ENCODE peak calls at places on chromosomes 5 and 9, in six cellular contexts. C, I, W, E, P and X are unnamed samples. For H3K4me1, the result is how much of the 10 kb centered on the place peaks cover.

GRCh38 chr5:62780888-62781287 is 202.3 kb downstream of the LRRC70 start:
- DNase-seq in W (no peak), E (no peak), P (no peak), C (no peak), I (no peak), X (no peak)

GRCh38 chr9:122374885-122375420 is 4.1 kb downstream of the PTGS1 start:
- DNase-seq in I (no peak), W (peak), E (peak), C (no peak), P (peak), X (peak)

GRCh38 chr9:110936719-110937452 is 101.4 kb downstream of the LPAR1 start:
- DNase-seq in I (no peak), E (no peak), P (no peak), C (no peak), W (no peak), X (no peak)

GRCh38 chr5:133531178-133531577 is 81.2 kb downstream of the FSTL4 start:
- DNase-seq in P (no peak), E (no peak), W (no peak), I (no peak), C (no peak), X (no peak)

GRCh38 chr5:150613991-150614650 is 26.3 kb upstream of the SYNPO start:
- DNase-seq in C (no peak), I (no peak), E (no peak), P (no peak), W (no peak), X (no peak)

GRCh38 chr9:4277531-4277991 is 22.3 kb downstream of the GLIS3 start:
- DNase-seq in C (no peak), E (no peak), I (peak), W (no peak), P (no peak), X (peak)

GRCh38 chr5:145236127-145236526 is 599.0 kb downstream of the PRELID2 start:
- DNase-seq in C (no peak), I (no peak), P (no peak), E (no peak), W (no peak), X (no peak)

GRCh38 chr9:131827821-131828369 is 88.0 kb upstream of the RAPGEF1 start:
- DNase-seq in C (no peak), W (no peak), I (no peak), E (no peak), P (peak), X (no peak)

GRCh38 chr5:6465831-6466790 is 17.5 kb downstream of the UBE2QL1 start:
- DNase-seq in I (no peak), W (no peak), E (no peak), P (no peak), C (no peak), X (no peak)

GRCh38 chr9:117723986-117724654 is 19.9 kb downstream of the TLR4 start:
- DNase-seq in I (no peak), W (peak), C (no peak), P (no peak), E (no peak), X (no peak)

GRCh38 chr5:148491793-148492184 is 108.0 kb downstream of the FBXO38 start:
- DNase-seq in P (no peak), E (no peak), C (no peak), W (no peak), I (no peak), X (no peak)

GRCh38 chr9:86098793-86099694 is at the start of gene GOLM1:
- DNase-seq in W (peak), P (peak), C (peak), E (peak), I (peak), X (peak)

GRCh38 chr5:57117601-57118000 is 56.3 kb upstream of the GPBP1 start:
- DNase-seq in P (no peak), W (no peak), E (no peak), I (no peak), C (peak), X (no peak)

GRCh38 chr9:13396418-13396817 is 116.9 kb upstream of the MPDZ start:
- DNase-seq in I (no peak), W (no peak), P (no peak), C (no peak), E (no peak), X (no peak)

GRCh38 chr5:14913141-14913540 is 41.6 kb upstream of the ANKH start:
- DNase-seq in I (no peak), C (no peak), P (no peak), W (no peak), E (no peak), X (no peak)

GRCh38 chr9:81622471-81623245 is 66.7 kb downstream of the TLE1 start:
- DNase-seq in E (no peak), P (no peak), C (no peak), W (no peak), I (no peak), X (no peak)

GRCh38 chr5:170540276-170540675 is 36.5 kb downstream of the KCNIP1 start:
- DNase-seq in I (no peak), C (no peak), W (no peak), E (no peak), P (no peak), X (no peak)

GRCh38 chr9:134469041-134469875 is 143.0 kb downstream of the RXRA start:
- DNase-seq in P (peak), C (no peak), I (no peak), W (peak), E (no peak), X (no peak)

GRCh38 chr5:117594165-117594564 is 1019.5 kb upstream of the SEMA6A start:
- DNase-seq in I (no peak), C (no peak), E (no peak), W (no peak), P (no peak), X (no peak)

GRCh38 chr9:25716220-25716872 is 38.1 kb upstream of the TUSC1 start:
- DNase-seq in P (no peak), W (no peak), E (peak), C (no peak), I (peak), X (peak)

GRCh38 chr5:112350626-112351025 is 68.5 kb downstream of the EPB41L4A start:
- DNase-seq in E (no peak), P (no peak), I (no peak), W (no peak), C (no peak), X (no peak)

GRCh38 chr9:117516676-117517632 is 102.1 kb upstream of the ASTN2 start:
- DNase-seq in I (no peak), W (no peak), E (no peak), P (no peak), C (no peak), X (no peak)

GRCh38 chr5:128534729-128535128 is 3.3 kb downstream of the FBN2 start:
- DNase-seq in E (peak), I (no peak), P (no peak), C (no peak), W (no peak), X (peak)

GRCh38 chr5:171623551-171624097 is 162.0 kb upstream of the SMIM23 start:
- DNase-seq in I (no peak), E (peak), W (no peak), P (no peak), C (no peak), X (no peak)

GRCh38 chr5:125499969-125500368 is 753.5 kb upstream of the ZNF608 start:
- DNase-seq in E (no peak), C (no peak), P (no peak), I (no peak), W (no peak), X (no peak)

GRCh38 chr5:40022057-40022456 is 597.3 kb upstream of the DAB2 start:
- DNase-seq in I (no peak), W (no peak), C (no peak), P (no peak), E (no peak), X (no peak)

GRCh38 chr9:107049046-107049824 is 186.3 kb downstream of the ZNF462 start:
- DNase-seq in I (no peak), P (no peak), E (no peak), W (no peak), C (no peak), X (no peak)

GRCh38 chr5:134749415-134749814 is 9.2 kb upstream of the DDX46 start:
- DNase-seq in E (no peak), C (no peak), W (no peak), P (no peak), I (no peak), X (no peak)

GRCh38 chr5:179273441-179274145 is 71.7 kb downstream of the ADAMTS2 start:
- DNase-seq in E (no peak), W (peak), P (no peak), I (no peak), C (no peak), X (no peak)

GRCh38 chr9:88092699-88093359 is 45.4 kb downstream of the SPATA31C2 start:
- DNase-seq in P (no peak), C (no peak), I (no peak), W (peak), E (no peak), X (peak)
- H3K4me3 ChIP-seq in P (no peak), C (no peak), I (no peak), W (no peak), E (no peak), X (peak)

DNA sequence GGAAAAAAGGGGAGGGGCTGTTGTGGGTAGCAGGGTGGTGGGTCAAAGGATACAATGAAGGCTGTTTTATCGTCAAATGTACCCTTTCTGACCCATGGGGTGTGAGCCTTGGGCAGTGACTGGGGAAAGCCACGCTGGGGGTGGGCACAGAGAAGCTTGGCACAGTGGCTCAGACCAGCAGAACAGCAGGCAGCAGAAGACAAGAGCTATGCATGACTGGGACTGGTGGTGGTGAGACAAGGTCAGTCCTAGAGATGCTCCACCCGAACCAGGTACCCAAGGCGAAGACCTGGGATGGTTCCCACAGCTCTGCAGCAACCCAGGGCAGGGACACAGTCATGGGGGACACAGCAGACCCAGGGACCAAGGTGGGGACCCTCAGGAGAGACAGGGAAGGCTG is 38.3 kb downstream of the BICD2 start:
- DNase-seq in E (no peak), C (no peak), I (no peak), W (peak), P (no peak), X (no peak)
- H3K4me1 ChIP-seq in E (under half), C (under half), I (under half), W (half or more), P (under half), X (under half)

GRCh38 chr5:9140711-9141110 is 405.2 kb downstream of the SEMA5A start:
- DNase-seq in I (no peak), P (no peak), W (no peak), E (no peak), C (no peak), X (no peak)

GRCh38 chr5:9140202-9140601 is 405.7 kb downstream of the SEMA5A start:
- DNase-seq in E (no peak), P (no peak), I (no peak), W (no peak), C (no peak), X (no peak)
- H3K4me3 ChIP-seq in E (no peak), P (no peak), I (no peak), W (no peak), C (no peak), X (no peak)

DNA sequence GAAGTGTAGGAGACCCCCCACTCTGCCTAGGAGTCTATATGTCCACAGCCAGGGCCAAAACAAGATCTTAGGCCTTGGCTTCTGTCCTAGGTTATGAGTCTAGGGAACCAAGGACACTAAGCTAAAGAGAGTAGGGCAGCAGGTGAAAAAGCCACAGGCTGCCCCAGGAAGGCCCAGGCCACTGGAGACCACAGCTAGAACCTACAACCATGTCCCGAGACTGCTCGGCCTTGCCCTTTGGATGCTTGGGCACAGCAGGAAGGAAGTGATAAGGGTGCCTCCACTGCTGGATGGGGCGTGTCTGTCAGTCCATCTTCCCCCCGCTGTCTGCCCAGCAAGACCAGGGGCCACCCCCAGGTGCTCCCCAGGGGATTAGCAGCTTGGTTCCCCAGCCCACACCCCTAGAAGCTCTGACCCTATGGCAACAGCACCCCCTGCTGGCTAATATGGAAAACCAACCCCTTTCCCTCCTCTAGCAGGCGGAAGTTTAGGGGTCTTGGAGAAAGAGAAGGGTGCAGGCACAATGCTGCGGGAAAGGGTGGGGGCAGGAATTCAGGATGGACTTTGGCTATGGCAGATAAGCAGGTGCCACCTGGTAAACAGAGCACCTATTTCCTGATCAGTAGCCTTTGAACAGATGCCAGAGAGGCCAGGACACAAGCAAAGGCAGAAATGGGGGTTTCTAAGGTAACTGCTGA is 10.5 kb upstream of the IRF1 start:
- DNase-seq in W (peak), P (peak), I (peak), E (peak), C (peak), X (peak)
- H3K4me1 ChIP-seq in W (half or more), P (half or more), I (under half), E (under half), C (under half), X (under half)

GRCh38 chr9:70868661-70869652 is 252.5 kb downstream of the TRPM3 start:
- DNase-seq in P (no peak), W (no peak), C (no peak), E (no peak), I (no peak), X (peak)

GRCh38 chr9:70865471-70865870 is 255.9 kb downstream of the TRPM3 start:
- DNase-seq in C (no peak), E (no peak), I (peak), P (no peak), W (no peak), X (no peak)

GRCh38 chr9:70873506-70873905 is 247.9 kb downstream of the TRPM3 start:
- DNase-seq in I (no peak), P (no peak), E (no peak), C (no peak), W (no peak), X (no peak)

GRCh38 chr9:70868044-70868443 is 253.4 kb downstream of the TRPM3 start:
- DNase-seq in P (no peak), E (no peak), W (no peak), I (no peak), C (no peak), X (no peak)
- H3K4me3 ChIP-seq in P (no peak), E (no peak), W (no peak), I (no peak), C (no peak), X (no peak)